ENCODE peak calls at places on chromosomes 2 and 18, in six cellular contexts. Q is mesenchymal stem cell, G is H9, O is neuronal stem cell, I is IMR-90, X is H1. K is an unnamed sample.

GRCh38 chr2:240021488-240022104 is 3.5 kb downstream of the NDUFA10 start:
- DNase-seq in I (peak), G (peak), Q (peak), X (peak), O (peak), K (peak)

GRCh38 chr18:63154350-63155152 is 165.0 kb downstream of the BCL2 start:
- DNase-seq in O (no peak), Q (no peak), X (no peak), I (no peak), G (no peak), K (peak)

GRCh38 chr2:231190531-231191197 is 7.8 kb upstream of the ARMC9 start:
- DNase-seq in I (no peak), X (peak), O (no peak), Q (peak), G (peak), K (no peak)

GRCh38 chr2:200308421-200309295 is 2.2 kb downstream of the SPATS2L start:
- DNase-seq in Q (peak), X (no peak), O (no peak), I (peak), G (no peak), K (no peak)

GRCh38 chr2:47869859-47870258 is 36.4 kb downstream of the FBXO11 start:
- DNase-seq in Q (no peak), I (peak), O (peak), X (no peak), G (no peak), K (no peak)

GRCh38 chr2:191878576-191879298 is 31.8 kb upstream of the CAVIN2 start:
- DNase-seq in I (peak), X (no peak), G (no peak), Q (peak), O (no peak), K (no peak)

GRCh38 chr2:16677875-16678274 is 12.2 kb upstream of the CYRIA start:
- DNase-seq in Q (no peak), X (no peak), O (no peak), I (no peak), G (no peak), K (no peak)

GRCh38 chr2:204507636-204508035 is 37.6 kb upstream of the PARD3B start:
- DNase-seq in Q (no peak), X (no peak), G (no peak), I (no peak), O (no peak), K (no peak)

GRCh38 chr18:31268985-31269406 is 49.0 kb upstream of the DSG1 start:
- DNase-seq in O (no peak), G (no peak), I (no peak), X (no peak), Q (no peak), K (no peak)

GRCh38 chr2:75518638-75519465 is 41.9 kb downstream of the EVA1A start:
- DNase-seq in O (no peak), G (no peak), X (no peak), Q (no peak), I (peak), K (no peak)

GRCh38 chr2:36489296-36489695 is 108.7 kb downstream of the FEZ2 start:
- DNase-seq in I (peak), X (no peak), Q (peak), G (no peak), O (no peak), K (peak)

GRCh38 chr2:151630372-151630771 is 103.9 kb downstream of the NEB start:
- DNase-seq in O (no peak), G (no peak), X (no peak), I (no peak), Q (no peak), K (no peak)

GRCh38 chr2:151637284-151637781 is 96.9 kb downstream of the NEB start:
- DNase-seq in O (no peak), X (no peak), Q (no peak), I (no peak), G (no peak), K (no peak)

GRCh38 chr2:151638188-151638933 is 95.9 kb downstream of the NEB start:
- DNase-seq in I (no peak), G (no peak), Q (peak), X (no peak), O (no peak), K (no peak)

GRCh38 chr2:151634726-151635467 is 99.4 kb downstream of the NEB start:
- DNase-seq in G (no peak), X (no peak), O (no peak), Q (no peak), I (peak), K (peak)

DNA sequence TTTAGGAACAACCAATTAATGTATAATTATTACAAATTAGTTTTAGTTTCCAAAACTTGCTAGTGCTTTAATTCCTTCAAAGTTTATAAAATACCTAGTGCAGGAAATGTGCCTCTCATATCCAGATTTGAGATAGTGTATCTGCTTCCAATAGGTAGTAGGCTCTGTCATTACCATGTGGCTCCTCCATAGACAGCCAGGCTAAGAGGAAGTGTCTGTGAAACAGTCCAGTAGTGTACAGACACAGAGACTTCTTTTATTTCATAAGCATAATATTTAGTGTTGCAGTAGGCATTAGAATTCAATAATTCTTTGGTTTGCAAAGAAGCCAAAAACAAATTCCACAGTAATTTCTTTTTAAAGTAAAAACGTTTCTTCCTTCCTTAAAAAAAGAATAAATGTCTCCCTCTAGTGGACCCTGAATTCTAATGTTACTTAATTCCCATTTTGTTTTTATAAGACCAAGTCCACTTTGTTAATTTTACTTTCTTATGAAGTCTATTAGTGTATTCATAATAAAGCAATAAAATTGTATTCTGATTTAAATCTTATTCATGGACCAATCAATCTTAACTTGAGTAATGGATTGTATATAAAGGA is 101.2 kb downstream of the NEB start:
- DNase-seq in O (no peak), G (no peak), Q (peak), I (peak), X (no peak), K (no peak)
- H4K91ac ChIP-seq in O (no peak), G (no peak), Q (no peak), I (no peak), X (no peak), K (no peak)

GRCh38 chr2:9797681-9798556 is 45.4 kb upstream of the TAF1B start:
- DNase-seq in O (no peak), X (no peak), G (no peak), I (no peak), Q (no peak), K (peak)
- H4K91ac ChIP-seq in O (no peak), X (no peak), G (no peak), I (no peak), Q (no peak), K (peak)

GRCh38 chr2:104375206-104375605 is 478.7 kb upstream of the POU3F3 start:
- DNase-seq in G (no peak), X (no peak), Q (no peak), I (no peak), O (no peak), K (no peak)

GRCh38 chr2:104368089-104368488 is 485.8 kb upstream of the POU3F3 start:
- DNase-seq in O (no peak), Q (no peak), G (no peak), X (no peak), I (no peak), K (no peak)

DNA sequence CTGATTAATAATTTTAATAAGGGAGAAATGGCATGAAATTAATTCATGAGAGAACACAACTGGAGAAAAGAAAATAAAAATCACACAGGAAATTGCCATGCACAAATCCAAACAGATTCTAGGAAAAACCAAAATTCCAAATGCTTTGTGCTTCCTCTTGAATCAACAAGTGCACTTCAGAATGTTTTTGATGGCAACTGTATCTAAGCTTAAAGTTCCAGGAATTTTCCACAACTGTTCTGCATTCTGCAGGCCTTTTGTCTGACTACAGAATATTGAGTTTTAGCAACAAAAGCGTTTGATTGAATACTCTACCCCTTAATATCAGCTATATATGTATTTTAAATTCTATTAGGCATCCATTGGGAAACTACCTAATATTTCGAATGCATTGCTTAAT is 482.8 kb upstream of the POU3F3 start:
- DNase-seq in O (no peak), G (no peak), X (no peak), Q (no peak), I (no peak), K (no peak)
- H4K91ac ChIP-seq in O (no peak), G (no peak), X (no peak), Q (no peak), I (no peak), K (no peak)

DNA sequence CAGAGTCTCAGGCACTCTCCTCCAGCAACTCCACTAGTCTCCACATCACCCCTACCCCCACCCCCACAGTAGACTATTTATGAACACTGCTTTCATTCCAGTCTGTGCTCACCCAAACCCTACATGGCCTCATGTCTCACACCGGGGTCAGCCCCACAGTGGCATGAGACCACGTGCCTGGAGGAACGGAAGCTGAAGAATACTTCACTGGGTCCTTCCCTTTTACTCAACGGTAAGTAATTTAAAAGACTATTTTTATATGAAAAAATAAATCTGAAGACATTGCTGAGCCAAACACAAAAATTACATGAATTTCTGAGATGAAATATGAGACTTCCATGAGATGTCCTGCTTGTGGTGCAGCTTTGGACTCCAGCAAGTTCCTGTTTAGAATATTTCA is 47.6 kb downstream of the SLC14A1 start:
- DNase-seq in X (no peak), I (peak), G (no peak), Q (no peak), O (no peak), K (no peak)
- H4K91ac ChIP-seq in X (no peak), I (peak), G (no peak), Q (no peak), O (no peak), K (no peak)

DNA sequence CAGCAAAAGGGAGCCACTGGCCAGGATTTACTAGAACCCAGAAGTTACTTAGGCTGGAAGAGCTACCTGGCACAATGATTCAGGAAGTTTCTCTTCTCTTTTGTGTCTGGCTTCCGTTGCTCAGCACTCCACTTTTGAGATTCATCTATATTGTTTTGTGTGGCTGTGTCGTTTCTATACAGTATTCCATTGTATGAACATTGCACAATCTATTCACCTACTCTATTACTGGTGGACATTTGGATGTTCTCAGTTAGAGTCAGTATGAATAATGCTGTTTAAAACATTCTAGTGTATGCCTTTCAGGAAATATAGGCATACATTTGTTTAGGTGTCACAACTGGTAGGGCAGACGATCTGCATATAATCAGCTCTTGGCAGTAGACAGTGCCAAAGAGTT is 36.3 kb upstream of the EPHA4 start:
- DNase-seq in I (no peak), X (no peak), O (no peak), G (no peak), Q (no peak), K (no peak)
- H4K91ac ChIP-seq in I (no peak), X (no peak), O (no peak), G (no peak), Q (no peak), K (no peak)

GRCh38 chr2:196170202-196170680 is 1.1 kb downstream of the STK17B start:
- DNase-seq in Q (peak), X (no peak), O (no peak), I (peak), G (no peak), K (peak)
- H4K91ac ChIP-seq in Q (no peak), X (no peak), O (no peak), I (peak), G (no peak), K (no peak)

GRCh38 chr18:51211552-51211951 is 14.1 kb upstream of the MEX3C start:
- DNase-seq in G (no peak), O (no peak), X (no peak), Q (peak), I (peak), K (peak)
- H4K91ac ChIP-seq in G (no peak), O (no peak), X (no peak), Q (no peak), I (no peak), K (no peak)

GRCh38 chr2:171729952-171730317 is 42.7 kb downstream of the DYNC1I2 start:
- DNase-seq in G (no peak), X (no peak), I (no peak), Q (no peak), O (no peak), K (no peak)
- H4K91ac ChIP-seq in G (no peak), X (no peak), I (no peak), Q (no peak), O (no peak), K (no peak)

GRCh38 chr2:215530191-215530968 is 94.5 kb upstream of the FN1 start:
- DNase-seq in G (no peak), Q (peak), X (no peak), I (peak), O (no peak), K (no peak)

GRCh38 chr2:215528555-215528954 is 92.7 kb upstream of the FN1 start:
- DNase-seq in O (no peak), Q (peak), X (no peak), G (no peak), I (peak), K (peak)

GRCh38 chr2:215531284-215531683 is 95.4 kb upstream of the FN1 start:
- DNase-seq in I (peak), X (no peak), Q (peak), O (no peak), G (no peak), K (peak)

GRCh38 chr2:215527738-215528137 is 91.9 kb upstream of the FN1 start:
- DNase-seq in G (no peak), Q (peak), I (peak), X (no peak), O (no peak), K (no peak)

DNA sequence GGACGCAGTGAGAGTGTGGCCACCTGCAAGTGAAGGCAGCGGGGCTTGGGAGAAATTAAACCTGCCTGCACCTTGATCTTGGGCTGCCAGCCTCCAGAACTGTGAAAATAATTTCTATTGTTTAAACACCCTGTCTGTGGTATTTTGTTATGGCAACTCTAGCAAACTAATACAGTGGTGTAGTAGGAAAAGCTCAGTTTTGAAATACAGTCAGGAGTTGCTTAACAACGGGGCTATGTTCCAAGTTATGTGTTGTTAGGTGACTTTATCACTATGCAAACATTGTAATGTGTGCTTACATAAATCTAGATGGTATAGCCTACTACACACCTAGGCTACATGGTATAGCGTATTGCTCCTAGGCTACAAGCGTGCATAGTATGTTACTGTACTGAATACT is 93.4 kb upstream of the FN1 start:
- DNase-seq in O (no peak), Q (peak), X (no peak), G (no peak), I (peak), K (peak)
- H4K91ac ChIP-seq in O (no peak), Q (peak), X (no peak), G (no peak), I (peak), K (peak)

K was measured in trophoblast cell.